ENCODE peak calls at places on chromosomes 3 and 15, in four cellular contexts. B is IMR-90, M is endothelial cell of umbilical vein, L is K562. H is an unnamed sample.

GRCh38 chr3:111143-112069 is 85.2 kb upstream of the CHL1 start:
- DNase-seq in M (no peak), B (no peak), L (no peak), H (peak; percentile 7)

GRCh38 chr15:80396094-80396493 is 8.1 kb upstream of the ARNT2 start:
- DNase-seq in B (no peak), L (no peak), M (no peak), H (no peak)

GRCh38 chr3:51974963-51975856 is at the start of gene ABHD14A:
- DNase-seq in M (peak; percentile 63), B (peak; percentile 55), L (peak; percentile 79), H (no peak)

GRCh38 chr3:109952924-109953323 is 615.6 kb upstream of the DPPA4 start:
- DNase-seq in M (no peak), L (no peak), B (peak; percentile 16), H (no peak)

GRCh38 chr3:46812237-46812791 is 50.9 kb downstream of the MYL3 start:
- DNase-seq in M (peak; percentile 57), L (peak; percentile 97), B (peak; percentile 29), H (no peak)

GRCh38 chr15:99098426-99098825 is 6.5 kb upstream of the SYNM start:
- DNase-seq in B (no peak), M (no peak), L (no peak), H (no peak)

GRCh38 chr15:78243491-78243941 is 9.2 kb upstream of the ACSBG1 start:
- DNase-seq in B (peak; percentile 32), M (no peak), L (no peak), H (no peak)

GRCh38 chr15:40964006-40964405 is 10.7 kb downstream of the CHAC1 start:
- DNase-seq in L (peak; percentile 25), B (no peak), M (no peak), H (no peak)

GRCh38 chr3:143098032-143098764 is 21.4 kb upstream of the CHST2 start:
- DNase-seq in L (no peak), B (no peak), M (no peak), H (no peak)

GRCh38 chr3:77042892-77043291 is 3.0 kb downstream of the ROBO2 start:
- DNase-seq in B (no peak), M (no peak), L (no peak), H (no peak)

GRCh38 chr3:170689218-170689874 is 103.5 kb upstream of the SLC7A14 start:
- DNase-seq in B (peak; percentile 88), M (peak; percentile 62), L (no peak), H (no peak)

GRCh38 chr3:45544719-45545296 is 49.7 kb upstream of the LIMD1 start:
- DNase-seq in M (no peak), L (peak; percentile 51), B (no peak), H (no peak)

GRCh38 chr15:78168591-78168990 is 19.4 kb downstream of the IDH3A start:
- DNase-seq in L (no peak), B (no peak), M (no peak), H (no peak)

GRCh38 chr3:144265527-144266100 is 294.0 kb downstream of the DIPK2A start:
- DNase-seq in B (no peak), M (peak; percentile 74), L (no peak), H (no peak)

GRCh38 chr3:173584834-173585831 is 187.6 kb downstream of the NLGN1 start:
- DNase-seq in L (no peak), B (peak; percentile 57), M (peak; percentile 69), H (no peak)

GRCh38 chr3:4042070-4042469 is 242.8 kb downstream of the LRRN1 start:
- DNase-seq in L (no peak), B (no peak), M (no peak), H (no peak)

GRCh38 chr3:42527368-42527917 is 25.0 kb downstream of the VIPR1 start:
- DNase-seq in M (no peak), L (no peak), B (no peak), H (no peak)

GRCh38 chr15:68097029-68097428 is 42.9 kb downstream of the PIAS1 start:
- DNase-seq in L (no peak), M (no peak), B (no peak), H (no peak)

GRCh38 chr3:63654931-63655330 is 2.5 kb downstream of the SNTN start:
- DNase-seq in B (no peak), L (no peak), M (no peak), H (no peak)

GRCh38 chr3:5187920-5188418 is 462 bp downstream of the EDEM1 start:
- DNase-seq in M (no peak), B (peak; percentile 24), L (peak; percentile 68), H (no peak)

GRCh38 chr3:168272343-168272984 is 176.7 kb upstream of the GOLIM4 start:
- DNase-seq in B (peak; percentile 38), M (no peak), L (no peak), H (no peak)

GRCh38 chr3:192566706-192567290 is 160.5 kb downstream of the FGF12 start:
- DNase-seq in B (peak; percentile 84), M (peak; percentile 72), L (peak; percentile 52), H (peak; percentile 9)
- TF ChIP-seq FOS in B (no peak), M (no peak), L (no peak), H (no peak)

GRCh38 chr3:165195226-165195625 is 958 bp downstream of the SLITRK3 start:
- DNase-seq in B (no peak), M (no peak), L (no peak), H (no peak)

GRCh38 chr3:165194477-165195135 is 1.6 kb downstream of the SLITRK3 start:
- DNase-seq in L (no peak), M (no peak), B (no peak), H (no peak)

GRCh38 chr3:165191476-165191875 is 4.7 kb downstream of the SLITRK3 start:
- DNase-seq in L (no peak), M (no peak), B (no peak), H (no peak)

GRCh38 chr3:165192610-165193192 is 3.5 kb downstream of the SLITRK3 start:
- DNase-seq in L (no peak), M (no peak), B (no peak), H (no peak)

DNA sequence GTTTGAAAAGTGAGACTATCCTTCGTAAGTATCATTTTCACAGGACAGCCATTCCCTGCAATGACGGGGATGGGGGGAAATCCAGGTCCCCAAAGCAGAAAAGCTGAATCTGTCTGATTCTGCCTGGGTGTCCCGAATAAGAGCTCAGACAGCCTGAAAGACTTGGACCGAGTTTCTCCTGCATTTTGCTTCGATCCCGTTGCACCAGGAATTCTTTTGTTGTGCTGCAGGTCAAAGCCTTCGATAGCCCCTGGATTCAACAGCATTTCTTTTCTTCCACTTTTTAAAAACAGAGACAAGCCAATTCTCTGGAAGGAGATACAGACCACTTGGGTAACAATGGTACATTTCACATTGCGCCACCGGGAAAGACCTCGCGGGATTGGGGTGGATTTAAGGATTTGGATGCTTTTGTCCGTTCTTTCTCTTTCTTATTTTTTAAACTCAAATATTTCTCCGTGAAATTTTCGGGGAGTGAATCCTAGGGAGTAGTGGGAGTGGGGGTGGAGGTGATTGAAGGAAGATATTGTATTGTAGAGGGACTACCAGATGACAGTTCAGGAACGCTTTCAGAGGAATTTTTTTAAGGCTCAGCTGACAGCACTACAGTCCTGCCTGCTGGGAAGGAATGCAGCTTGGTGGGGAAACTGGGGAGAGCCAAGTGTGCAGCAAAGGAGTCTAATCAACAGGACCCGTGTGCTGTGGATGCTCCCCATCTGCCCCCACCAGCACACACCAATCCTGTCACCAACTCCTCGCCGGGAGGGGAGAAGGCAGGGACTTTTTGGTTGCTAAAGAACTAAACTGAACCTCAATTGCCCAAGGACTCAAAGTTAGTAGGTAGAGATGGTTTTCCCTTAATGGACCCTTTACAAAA is 2.6 kb downstream of the SLITRK3 start:
- DNase-seq in M (no peak), B (no peak), L (no peak), H (no peak)
- TF ChIP-seq FOS in M (no peak), B (no peak), L (no peak), H (no peak)

DNA sequence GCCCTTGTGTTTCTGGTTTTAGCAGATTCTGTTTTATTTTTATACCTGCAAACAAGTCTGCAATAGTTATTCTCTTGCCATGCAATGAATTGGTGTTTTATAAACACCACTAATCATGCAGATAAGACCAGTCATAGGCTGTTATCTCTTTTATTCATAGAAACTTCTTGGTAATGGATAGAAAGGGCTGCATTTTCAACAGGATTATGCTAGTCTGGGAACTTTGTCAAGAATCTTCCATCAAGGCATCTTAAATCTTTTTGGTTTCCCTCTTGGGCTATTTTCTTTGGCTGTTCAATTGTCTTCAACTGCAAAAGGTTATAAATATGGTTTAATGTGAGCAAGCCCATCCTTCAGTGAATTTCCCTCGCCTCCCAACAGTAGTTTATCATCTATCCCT is 59.1 kb upstream of the MINAR1 start:
- DNase-seq in M (no peak), B (peak; percentile 60), L (no peak), H (no peak)
- TF ChIP-seq FOS in M (no peak), B (no peak), L (no peak), H (no peak)

DNA sequence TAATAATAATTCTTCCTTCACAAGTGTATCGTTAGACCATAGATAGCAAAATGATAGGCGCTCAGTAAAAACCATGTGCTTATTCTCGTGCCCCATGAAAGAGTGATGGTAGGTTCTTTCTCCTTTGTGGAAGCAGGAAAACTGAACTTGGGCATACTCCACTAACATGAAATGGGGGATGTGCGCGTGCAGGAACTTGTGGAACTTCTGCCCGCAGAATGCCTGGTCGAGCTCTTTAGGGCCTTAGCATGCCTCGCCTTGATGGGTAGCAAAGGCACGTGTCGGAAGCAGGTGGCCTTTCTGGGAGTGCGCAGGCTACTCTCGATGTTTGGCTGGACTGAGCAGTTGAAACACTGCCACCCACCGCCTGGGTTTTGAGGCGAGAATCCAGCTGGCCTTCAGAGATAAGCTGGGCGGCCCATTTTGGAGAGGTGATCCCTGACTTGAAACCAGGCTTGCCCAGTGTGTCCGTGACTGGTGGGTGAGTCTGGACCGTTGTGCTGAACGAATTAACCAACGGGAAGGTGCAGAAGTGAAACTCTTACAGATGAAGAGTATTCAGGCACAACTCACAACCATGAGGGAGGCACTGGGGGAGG is 821 bp downstream of the PCCB start:
- DNase-seq in L (peak; percentile 71), M (peak; percentile 61), B (peak; percentile 47), H (peak; percentile 16)
- TF ChIP-seq FOS in L (no peak), M (no peak), B (no peak), H (no peak)

DNA sequence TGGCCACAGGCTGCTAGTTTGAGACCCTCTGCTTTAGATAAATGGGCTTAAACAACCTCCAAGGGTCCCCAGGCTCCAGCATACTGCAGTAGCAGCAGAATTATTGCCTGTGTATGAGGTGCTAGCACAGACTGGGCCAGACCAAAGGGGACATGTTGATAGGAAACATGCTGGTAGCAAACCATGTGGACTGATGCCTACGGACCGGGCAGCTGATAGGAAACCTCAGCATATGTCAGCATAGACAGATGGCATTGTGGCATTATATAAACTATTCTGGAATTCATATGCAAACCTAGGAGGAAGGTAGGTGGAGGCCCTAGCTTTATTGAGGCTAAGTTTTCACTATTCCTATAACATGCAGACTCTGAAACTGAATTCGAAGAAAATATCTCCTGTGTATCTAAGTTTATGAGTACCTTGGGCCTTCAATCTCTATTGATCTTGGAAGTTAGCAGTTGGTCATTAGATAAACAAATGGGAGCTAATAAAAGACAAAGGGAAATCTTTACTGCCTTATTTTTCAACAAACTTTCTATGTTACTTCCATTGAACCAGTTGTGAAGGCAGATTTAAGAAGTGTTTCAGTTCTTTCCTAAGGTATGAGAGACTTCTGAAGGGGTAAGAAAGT is 1.7 kb upstream of the HGD start:
- DNase-seq in M (no peak), B (no peak), L (no peak), H (no peak)
- TF ChIP-seq FOS in M (no peak), B (no peak), L (no peak), H (no peak)